ENCODE peak calls at places on chromosome 7, in eight cellular contexts. S, B, A, F, T, G, L and C are unnamed samples.

GRCh38 chr7:7099584-7100014 is 82.7 kb upstream of the C1GALT1 start:
- DNase-seq in S (peak), A (peak), L (no peak), G (no peak), B (peak), T (no peak), F (no peak), C (no peak)

GRCh38 chr7:36208406-36208805 is 55.4 kb downstream of the EEPD1 start:
- DNase-seq in L (no peak), B (peak), S (no peak), F (no peak), T (no peak), G (peak), A (no peak), C (no peak)

GRCh38 chr7:17405786-17406185 is 107.3 kb downstream of the AHR start:
- DNase-seq in A (no peak), B (peak), L (no peak), F (no peak), G (no peak), T (no peak), S (peak), C (no peak)

GRCh38 chr7:25117226-25118047 is 7.6 kb downstream of the CYCS start:
- DNase-seq in F (no peak), L (no peak), T (no peak), S (no peak), G (no peak), B (no peak), A (no peak), C (peak)

GRCh38 chr7:21099955-21100354 is 313.3 kb upstream of the SP8 start:
- DNase-seq in G (no peak), A (no peak), T (no peak), F (no peak), L (no peak), B (no peak), S (no peak), C (no peak)

GRCh38 chr7:127890726-127891125 is 140.5 kb downstream of the LRRC4 start:
- DNase-seq in G (peak), F (no peak), T (no peak), B (peak), S (no peak), A (no peak), L (no peak), C (no peak)

GRCh38 chr7:3453398-3453797 is 152.3 kb downstream of the SDK1 start:
- DNase-seq in F (no peak), T (no peak), A (no peak), G (no peak), S (no peak), L (no peak), B (no peak), C (no peak)

GRCh38 chr7:133230591-133231194 is 22.2 kb upstream of the EXOC4 start:
- DNase-seq in B (peak), G (peak), A (no peak), L (peak), F (peak), T (no peak), S (peak), C (peak)

GRCh38 chr7:151056286-151057037 is 1.2 kb downstream of the CDK5 start:
- DNase-seq in G (no peak), F (no peak), A (no peak), B (no peak), L (no peak), T (no peak), S (no peak), C (no peak)

GRCh38 chr7:101172854-101173751 is 7.0 kb downstream of the NAT16 start:
- DNase-seq in F (peak), B (peak), T (no peak), S (no peak), A (peak), L (no peak), G (no peak), C (no peak)

GRCh38 chr7:148807451-148807850 is 76.6 kb downstream of the EZH2 start:
- DNase-seq in F (no peak), T (no peak), S (no peak), B (no peak), L (no peak), G (no peak), A (no peak), C (no peak)

GRCh38 chr7:2004841-2005351 is 227.8 kb downstream of the MAD1L1 start:
- DNase-seq in L (no peak), F (no peak), B (no peak), S (no peak), G (no peak), A (peak), T (peak), C (no peak)

GRCh38 chr7:112204072-112204775 is 2.0 kb downstream of the DOCK4 start:
- DNase-seq in B (peak), A (no peak), G (no peak), L (peak), S (no peak), F (no peak), T (no peak), C (no peak)

GRCh38 chr7:83101540-83101939 is 61.1 kb downstream of the PCLO start:
- DNase-seq in A (no peak), L (no peak), F (no peak), T (no peak), G (no peak), S (no peak), B (no peak), C (no peak)

GRCh38 chr7:105438847-105439173 is 50.1 kb upstream of the SRPK2 start:
- DNase-seq in T (no peak), A (no peak), L (no peak), F (no peak), B (no peak), G (no peak), S (no peak), C (no peak)

GRCh38 chr7:17944720-17945119 is 4.4 kb upstream of the SNX13 start:
- DNase-seq in G (no peak), T (no peak), F (no peak), S (no peak), A (no peak), L (no peak), B (no peak), C (no peak)

GRCh38 chr7:506921-507622 is 12.6 kb downstream of the PDGFA start:
- DNase-seq in A (peak), T (no peak), B (no peak), G (no peak), F (no peak), S (no peak), L (no peak), C (no peak)